ENCODE peak calls at places on chromosome X, in ten cellular contexts. B, K, E, L, C, W, F, O, V and S are unnamed samples.

GRCh38 chrX:42117318-42117717 is 194.0 kb upstream of the CASK start:
- DNase-seq in O (no peak), L (no peak), W (no peak), B (no peak), C (no peak), K (no peak), V (no peak), F (no peak), E (no peak), S (no peak)

GRCh38 chrX:30615229-30615628 is 37.7 kb upstream of the TASL start:
- DNase-seq in C (no peak), K (no peak), F (no peak), W (peak; percentile 63), V (peak; percentile 43), E (no peak), O (no peak), L (no peak), B (no peak), S (no peak)

GRCh38 chrX:77564824-77565223 is 117.6 kb downstream of the FGF16 start:
- DNase-seq in O (no peak), C (no peak), B (no peak), L (no peak), F (no peak), E (no peak), W (peak; percentile 43), K (no peak), V (peak; percentile 6), S (no peak)

GRCh38 chrX:40146471-40147398 is 49.0 kb upstream of the BCOR start:
- DNase-seq in V (no peak), F (peak; percentile 71), K (no peak), W (peak; percentile 46), B (no peak), O (no peak), L (peak; percentile 22), C (no peak), E (no peak), S (no peak)

GRCh38 chrX:70268034-70268433 is at the start of gene ARR3:
- DNase-seq in L (no peak), V (no peak), C (no peak), E (no peak), B (no peak), O (no peak), W (no peak), F (no peak), K (no peak), S (no peak)

GRCh38 chrX:100648601-100649417 is 4.8 kb downstream of the SRPX2 start:
- DNase-seq in E (no peak), O (no peak), K (peak; percentile 25), L (no peak), B (no peak), F (no peak), C (no peak), V (no peak), W (peak; percentile 84), S (no peak)

GRCh38 chrX:68947882-68948605 is 119.2 kb downstream of the EFNB1 start:
- DNase-seq in B (no peak), L (no peak), V (no peak), K (no peak), W (no peak), F (no peak), O (no peak), E (no peak), C (peak; percentile 20), S (no peak)

GRCh38 chrX:107707866-107708265 is 67.7 kb downstream of the TSC22D3 start:
- DNase-seq in W (no peak), C (no peak), L (no peak), F (no peak), V (no peak), B (no peak), E (no peak), O (no peak), K (no peak), S (no peak)

GRCh38 chrX:69031971-69032391 is 133.3 kb downstream of the PJA1 start:
- DNase-seq in O (no peak), F (no peak), E (no peak), C (peak; percentile 21), K (no peak), B (no peak), V (peak; percentile 62), L (no peak), W (peak; percentile 50), S (no peak)

GRCh38 chrX:12013220-12013619 is 125.1 kb upstream of the FRMPD4 start:
- DNase-seq in K (no peak), O (no peak), L (no peak), V (peak; percentile 72), F (no peak), B (no peak), C (no peak), E (no peak), W (peak; percentile 70), S (no peak)

DNA sequence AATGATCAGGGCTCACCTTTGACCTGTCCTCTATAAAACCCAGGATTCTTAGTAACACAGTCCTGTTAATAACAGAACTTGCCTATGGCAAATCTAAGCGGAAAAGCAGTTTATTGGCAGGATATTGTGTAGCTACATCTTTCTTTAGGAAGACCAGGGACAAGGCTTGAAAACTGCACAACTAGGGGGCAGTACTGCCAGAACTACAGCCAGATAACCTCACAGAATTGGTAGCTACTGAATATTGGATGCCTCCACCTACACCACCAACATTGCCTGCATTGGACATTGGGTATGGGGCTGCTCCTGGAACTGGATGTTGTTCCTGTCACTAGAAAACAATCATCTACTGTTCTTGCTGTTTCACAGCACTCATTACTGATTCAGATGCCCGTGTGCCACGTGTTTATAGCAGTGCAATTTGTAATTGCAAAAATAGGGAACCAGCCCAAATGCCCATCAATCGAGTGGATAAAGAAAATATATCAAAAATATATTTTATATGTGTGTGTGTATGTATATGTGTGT is 47.4 kb downstream of the REPS2 start:
- DNase-seq in V (no peak), E (no peak), O (no peak), F (no peak), B (no peak), K (no peak), L (no peak), W (no peak), C (no peak), S (no peak)
- TF ChIP-seq CTCF in V (peak; percentile 24), E (no peak), O (no peak), F (no peak), B (peak; percentile 2), K (no peak), L (no peak), W (no peak), C (no peak), S (peak; percentile 40)

DNA sequence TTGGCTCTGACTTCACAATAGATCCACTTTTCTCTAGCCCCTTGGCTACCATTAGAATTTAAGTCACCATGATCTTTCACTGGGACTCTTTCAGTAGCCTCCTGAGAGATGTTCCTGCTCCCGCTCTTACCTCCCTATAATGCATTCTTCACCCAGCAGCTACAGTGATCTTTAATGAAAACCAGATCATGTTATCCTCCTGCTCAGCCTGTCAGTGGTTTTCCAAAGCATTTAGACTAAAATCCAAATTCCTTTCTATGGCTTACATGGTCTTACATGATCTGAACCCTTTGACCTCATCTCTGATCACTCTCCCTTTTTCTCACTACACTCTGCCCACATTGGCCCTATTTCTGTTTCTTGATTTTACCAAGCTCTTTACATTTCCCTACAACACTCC is 18.3 kb upstream of the RPS6KA3 start:
- DNase-seq in V (no peak), B (no peak), W (no peak), C (no peak), K (no peak), F (no peak), L (no peak), E (no peak), O (no peak), S (no peak)
- H3K27me3 ChIP-seq in V (no peaks in the 10 kb centered on the region), B (no peaks in the 10 kb centered on the region), W (no peaks in the 10 kb centered on the region), C (no peaks in the 10 kb centered on the region), K (no peaks in the 10 kb centered on the region), F (no peaks in the 10 kb centered on the region), L (no peaks in the 10 kb centered on the region), E (no peaks in the 10 kb centered on the region), O (no peaks in the 10 kb centered on the region), S (no peaks in the 10 kb centered on the region)

GRCh38 chrX:74372272-74372671 is 49.0 kb upstream of the SLC16A2 start:
- DNase-seq in B (no peak), E (no peak), L (no peak), V (peak; percentile 33), F (no peak), K (no peak), W (no peak), O (no peak), C (no peak), S (no peak)

GRCh38 chrX:74371823-74372222 is 49.5 kb upstream of the SLC16A2 start:
- DNase-seq in F (no peak), C (no peak), K (no peak), W (no peak), O (no peak), V (no peak), B (no peak), E (no peak), L (no peak), S (no peak)

GRCh38 chrX:74371399-74371798 is 49.9 kb upstream of the SLC16A2 start:
- DNase-seq in B (no peak), W (peak; percentile 2), V (no peak), O (no peak), C (no peak), F (no peak), E (no peak), K (no peak), L (no peak), S (no peak)

GRCh38 chrX:74370482-74370881 is 50.8 kb upstream of the SLC16A2 start:
- DNase-seq in C (no peak), V (no peak), K (no peak), F (no peak), W (no peak), E (no peak), B (no peak), O (no peak), L (no peak), S (no peak)

DNA sequence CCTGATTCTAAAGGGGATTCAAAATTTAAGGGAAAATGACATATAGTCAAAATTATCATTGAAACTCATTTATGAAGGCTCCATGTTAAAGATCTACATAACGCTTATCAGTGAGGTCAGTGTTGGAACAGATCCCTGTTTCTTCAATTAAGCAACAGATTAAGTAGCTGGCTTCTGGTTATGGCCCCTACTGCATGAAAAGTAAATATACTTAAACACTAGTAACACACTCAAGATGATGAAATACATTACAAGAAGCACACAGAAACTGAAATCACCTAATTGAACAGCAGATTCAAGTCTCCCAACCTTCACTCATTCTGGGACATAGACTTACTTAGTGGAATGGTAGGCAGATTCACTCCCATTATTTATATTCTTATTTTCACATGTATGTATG is 51.6 kb upstream of the SLC16A2 start:
- DNase-seq in V (no peak), E (no peak), K (no peak), O (no peak), C (no peak), F (no peak), L (no peak), W (no peak), B (no peak), S (no peak)
- H3K4me3 ChIP-seq in V (no peak overlapping the region), E (no peak overlapping the region), K (no peak overlapping the region), O (no peak overlapping the region), C (no peak overlapping the region), F (no peak overlapping the region), L (no peak overlapping the region), W (no peak overlapping the region), B (no peak overlapping the region), S (no peak overlapping the region)

GRCh38 chrX:8010105-8010504 is 82.9 kb upstream of the PNPLA4 start:
- DNase-seq in F (no peak), L (no peak), E (no peak), C (no peak), W (no peak), K (no peak), B (no peak), V (no peak), O (no peak), S (no peak)
- TF ChIP-seq CTCF in F (no peak), L (no peak), E (no peak), C (no peak), W (no peak), K (no peak), B (no peak), V (no peak), O (no peak), S (no peak)